ENCODE peak calls at places on chromosome 2, in eight cellular contexts. N is SK-N-SH, S is fibroblast of villous mesenchyme, T is DND-41, G is AG04449, Z is PC-3, B is kidney epithelial cell, F is IMR-90. R is an unnamed sample.

GRCh38 chr2:242085941-242086621 is 216.6 kb downstream of the RTP5 start:
- DNase-seq in F (peak; percentile 1), N (no peak), S (peak; percentile 28), T (peak; percentile 25), B (no peak), Z (peak; percentile 2), G (no peak), R (no peak)

GRCh38 chr2:144358979-144359541 is 160.9 kb downstream of the ZEB2 start:
- DNase-seq in T (no peak), N (no peak), B (peak; percentile 38), F (peak; percentile 71), G (no peak), Z (peak; percentile 53), S (peak; percentile 47), R (peak; percentile 51)

GRCh38 chr2:73359915-73360697 is 25.5 kb upstream of the ALMS1 start:
- DNase-seq in Z (peak; percentile 31), S (peak; percentile 16), G (no peak), T (no peak), F (no peak), B (no peak), N (peak; percentile 32), R (no peak)

GRCh38 chr2:30514134-30514860 is 67.3 kb downstream of the LCLAT1 start:
- DNase-seq in G (no peak), Z (peak; percentile 77), N (peak; percentile 62), S (peak; percentile 92), F (peak; percentile 88), T (no peak), B (no peak), R (peak; percentile 49)

GRCh38 chr2:8600456-8600855 is 81.4 kb upstream of the ID2 start:
- DNase-seq in T (no peak), Z (no peak), B (no peak), F (no peak), N (no peak), S (no peak), G (no peak), R (no peak)

GRCh38 chr2:111202266-111203040 is 81.7 kb downstream of the BCL2L11 start:
- DNase-seq in T (no peak), F (peak; percentile 89), G (no peak), N (no peak), B (no peak), S (peak; percentile 21), Z (peak; percentile 77), R (no peak)

GRCh38 chr2:112483047-112483473 is 1.1 kb downstream of the TTL start:
- DNase-seq in S (peak; percentile 63), F (peak; percentile 73), Z (peak; percentile 58), T (peak; percentile 33), B (peak; percentile 41), G (no peak), N (peak; percentile 80), R (no peak)

GRCh38 chr2:180508451-180508850 is 472.0 kb upstream of the UBE2E3 start:
- DNase-seq in S (no peak), Z (no peak), F (no peak), N (no peak), G (no peak), T (no peak), B (no peak), R (no peak)

GRCh38 chr2:27920148-27920885 is 29.8 kb downstream of the BABAM2 start:
- DNase-seq in N (no peak), G (no peak), T (no peak), F (peak; percentile 49), Z (peak; percentile 76), S (peak; percentile 66), B (peak; percentile 48), R (peak; percentile 40)

GRCh38 chr2:201466050-201466660 is 14.6 kb downstream of the STRADB start:
- DNase-seq in N (no peak), S (peak; percentile 89), B (no peak), Z (peak; percentile 80), T (no peak), F (peak; percentile 90), G (no peak), R (peak; percentile 68)

GRCh38 chr2:176192351-176192750 is 3.9 kb downstream of the HOXD1 start:
- DNase-seq in T (no peak), Z (no peak), S (no peak), F (no peak), B (no peak), N (no peak), G (no peak), R (no peak)

GRCh38 chr2:11676640-11677039 is 6.6 kb upstream of the NTSR2 start:
- DNase-seq in T (no peak), F (no peak), G (no peak), Z (peak; percentile 62), S (no peak), N (no peak), B (no peak), R (no peak)

GRCh38 chr2:2229898-2230817 is 100.9 kb downstream of the MYT1L start:
- DNase-seq in F (no peak), N (peak; percentile 55), B (no peak), T (no peak), G (no peak), S (no peak), Z (peak; percentile 7), R (no peak)

GRCh38 chr2:108364676-108365297 is 13.0 kb upstream of the SULT1C4 start:
- DNase-seq in B (no peak), F (peak; percentile 36), N (no peak), Z (no peak), G (no peak), T (no peak), S (no peak), R (no peak)

GRCh38 chr2:150192701-150193100 is 294.8 kb downstream of the RND3 start:
- DNase-seq in S (no peak), G (no peak), Z (no peak), B (no peak), T (no peak), N (no peak), F (no peak), R (no peak)

DNA sequence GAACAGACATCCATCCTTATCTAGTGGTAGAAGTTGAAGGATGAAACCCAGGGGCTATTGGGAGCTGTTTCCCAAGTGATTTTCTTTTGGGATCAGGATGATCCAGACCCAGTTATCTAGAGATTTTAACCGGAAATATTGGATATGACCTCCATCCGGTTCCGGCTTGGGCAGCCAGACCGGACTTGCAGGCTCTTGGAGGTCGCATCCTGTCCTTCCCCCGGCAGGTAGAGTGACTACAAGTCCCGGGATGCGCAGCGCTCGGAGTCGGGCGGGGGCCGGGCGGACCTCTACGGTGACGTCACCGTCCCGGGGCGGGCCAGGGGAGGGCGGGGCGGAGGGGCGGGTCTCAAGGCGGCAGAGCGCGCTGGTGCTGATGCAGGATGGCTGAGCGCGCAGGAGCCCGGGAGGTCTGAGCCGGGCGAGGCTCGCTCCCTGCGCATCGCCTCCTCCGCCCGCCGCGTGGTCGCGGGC is at the start of gene KIF5C:
- DNase-seq in T (no peak), N (peak; percentile 96), S (peak; percentile 60), F (peak; percentile 63), B (peak; percentile 65), Z (peak; percentile 82), G (no peak), R (peak; percentile 30)
- H3K4me3 ChIP-seq in T (no peak within 1 kb of the TSS), N (peak within 1 kb of the TSS; percentile 59), S (no peak within 1 kb of the TSS), F (no peak within 1 kb of the TSS), B (peak within 1 kb of the TSS; percentile 26), Z (peak within 1 kb of the TSS; percentile 64), G (peak within 1 kb of the TSS; percentile 43), R (peak within 1 kb of the TSS; percentile 44)

DNA sequence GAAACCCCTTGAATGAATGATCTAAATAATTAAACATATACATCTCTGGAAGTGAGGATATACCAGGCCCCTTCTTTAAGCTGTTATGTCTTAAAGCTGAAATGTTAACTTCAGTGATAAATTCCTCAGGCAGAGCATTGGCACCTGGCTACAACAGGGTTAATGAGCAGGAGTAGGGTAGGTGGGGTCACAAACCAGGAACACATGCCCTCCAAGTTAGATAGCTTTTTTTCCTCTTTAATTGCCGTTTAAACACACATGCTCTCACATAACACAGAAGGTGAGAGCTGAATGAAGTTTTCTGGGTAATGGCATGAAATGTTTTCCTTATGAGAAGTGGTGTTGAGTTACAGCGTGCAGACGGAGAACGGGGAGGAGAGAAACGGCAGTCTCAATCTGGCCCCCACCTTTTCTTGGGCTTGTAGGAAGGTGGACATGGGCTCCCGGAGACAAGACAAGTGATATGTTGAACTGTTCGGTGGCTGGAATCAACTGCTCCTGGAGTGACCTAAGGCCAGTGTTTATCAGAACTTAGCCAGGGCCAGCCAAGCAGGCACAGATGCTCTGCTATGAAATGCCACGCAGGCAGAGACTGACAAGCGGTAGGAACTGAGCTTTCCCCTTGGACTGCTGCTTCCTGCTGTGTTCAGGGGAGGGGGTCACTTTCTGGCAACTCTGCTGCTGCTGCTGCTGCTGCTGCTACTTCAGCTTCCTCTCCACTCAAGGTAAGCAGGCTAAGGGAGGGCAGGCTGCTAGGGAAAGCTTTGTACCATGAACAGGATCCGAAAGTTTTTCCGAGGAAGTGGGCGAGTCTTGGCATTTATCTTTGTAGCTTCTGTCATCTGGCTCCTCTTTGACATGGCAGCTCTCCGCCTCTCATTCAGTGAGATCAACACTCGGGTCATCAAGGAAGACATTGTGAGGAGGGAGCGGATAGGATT is at the start of gene GALNT5:
- DNase-seq in G (no peak), Z (no peak), S (peak; percentile 43), B (no peak), N (no peak), F (peak; percentile 74), T (no peak), R (no peak)
- H3K4me3 ChIP-seq in G (peak within 1 kb of the TSS; percentile 71), Z (no peak within 1 kb of the TSS), S (peak within 1 kb of the TSS; percentile 46), B (peak within 1 kb of the TSS; percentile 40), N (peak within 1 kb of the TSS; percentile 56), F (peak within 1 kb of the TSS; percentile 66), T (no peak within 1 kb of the TSS), R (peak within 1 kb of the TSS; percentile 47)

DNA sequence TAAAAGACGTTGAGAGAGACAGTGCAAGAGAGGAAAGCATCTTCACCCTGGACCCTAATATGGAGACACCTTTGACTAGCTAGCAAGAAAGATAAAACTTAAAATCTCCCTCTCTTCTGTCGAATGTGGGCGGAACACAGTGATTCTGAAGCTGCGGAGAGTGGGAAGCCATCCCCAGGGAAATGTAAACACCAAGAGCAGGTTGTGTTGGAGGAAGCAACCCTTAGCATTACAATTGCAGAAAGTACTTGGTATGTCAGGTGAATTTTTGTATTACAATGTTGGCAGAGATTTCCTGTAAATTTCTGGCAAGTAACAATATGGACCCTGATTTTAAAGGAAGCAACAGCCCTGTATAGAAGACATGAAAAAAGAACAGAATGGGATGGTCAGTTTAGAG is 35.8 kb downstream of the TSN start:
- DNase-seq in F (no peak), T (no peak), G (no peak), Z (no peak), B (no peak), N (no peak), S (no peak), R (no peak)
- H3K4me3 ChIP-seq in F (no peak overlapping the region), T (no peak overlapping the region), G (no peak overlapping the region), Z (no peak overlapping the region), B (no peak overlapping the region), N (no peak overlapping the region), S (no peak overlapping the region), R (no peak overlapping the region)

GRCh38 chr2:172102159-172102857 is 392 bp downstream of the DLX2 start:
- DNase-seq in Z (no peak), B (no peak), F (peak; percentile 61), S (peak; percentile 43), T (peak; percentile 70), N (no peak), G (no peak), R (peak; percentile 59)

GRCh38 chr2:172102858-172103359 is at the start of gene DLX2:
- DNase-seq in Z (peak; percentile 92), F (peak; percentile 86), G (no peak), N (peak; percentile 94), B (peak; percentile 41), T (peak; percentile 91), S (peak; percentile 83), R (peak; percentile 71)

GRCh38 chr2:172105715-172106124 is 3.0 kb upstream of the DLX2 start:
- DNase-seq in Z (no peak), B (no peak), T (no peak), S (no peak), N (peak; percentile 27), F (no peak), G (no peak), R (no peak)

GRCh38 chr2:172101707-172102158 is 967 bp downstream of the DLX2 start:
- DNase-seq in T (no peak), F (no peak), Z (no peak), B (no peak), G (no peak), N (peak; percentile 42), S (no peak), R (no peak)

GRCh38 chr2:172103471-172104292 is 982 bp upstream of the DLX2 start:
- DNase-seq in S (peak; percentile 87), T (peak; percentile 70), N (peak; percentile 89), B (peak; percentile 52), F (peak; percentile 86), G (no peak), Z (peak; percentile 91), R (peak; percentile 60)
- H3K4me3 ChIP-seq in S (no peak overlapping the region), T (peak overlapping the region; percentile 66), N (peak overlapping the region; percentile 51), B (no peak overlapping the region), F (no peak overlapping the region), G (peak overlapping the region; percentile 9), Z (peak overlapping the region; percentile 78), R (peak overlapping the region; percentile 63)